ENCODE peak calls at places on chromosomes 12 and 14, in ten cellular contexts. A is LoVo; P is T-helper 1 cell; Z is coronary artery; S is cardiac muscle cell; R is fibroblast of villous mesenchyme; C is RPMI7951; Y is GM23338; I is adipocyte; T is effector CD8-positive, alpha-beta T cell. Q is an unnamed sample.

GRCh38 chr12:131362290-131363211 is 348.3 kb upstream of the SFSWAP start:
- DNase-seq in I (no peak), R (no peak), P (no peak), Y (no peak), C (no peak), A (no peak), T (no peak), Z (peak), S (no peak), Q (no peak)

GRCh38 chr12:53495903-53496751 is 3.1 kb downstream of the MAP3K12 start:
- DNase-seq in R (peak), A (no peak), Z (no peak), Y (peak), I (peak), P (no peak), T (no peak), C (peak), S (peak), Q (peak)

GRCh38 chr12:79020106-79020505 is 155.5 kb downstream of the SYT1 start:
- DNase-seq in C (peak), I (peak), T (no peak), P (no peak), S (no peak), Z (no peak), A (no peak), R (peak), Y (no peak), Q (peak)

GRCh38 chr12:18895946-18896345 is 158.0 kb downstream of the CAPZA3 start:
- DNase-seq in R (peak), A (no peak), T (no peak), P (no peak), S (peak), Z (no peak), Y (peak), C (peak), I (no peak), Q (no peak)

GRCh38 chr12:121573949-121574520 is 6.8 kb downstream of the KDM2B start:
- DNase-seq in S (no peak), Y (no peak), I (no peak), A (no peak), Z (no peak), P (no peak), T (no peak), C (no peak), R (no peak), Q (no peak)

GRCh38 chr14:60658116-60658515 is 8.8 kb upstream of the SIX1 start:
- DNase-seq in C (no peak), Z (no peak), R (no peak), T (no peak), Y (peak), P (no peak), S (no peak), I (no peak), A (no peak), Q (no peak)

GRCh38 chr14:100577986-100578431 is 9.2 kb downstream of the BEGAIN start:
- DNase-seq in T (no peak), Z (no peak), I (no peak), S (no peak), P (no peak), R (no peak), A (no peak), C (no peak), Y (no peak), Q (no peak)

GRCh38 chr12:95269892-95270291 is 52.3 kb downstream of the VEZT start:
- DNase-seq in T (no peak), S (no peak), A (no peak), I (no peak), R (no peak), P (no peak), Z (no peak), Y (no peak), C (no peak), Q (no peak)

GRCh38 chr14:51302319-51303030 is 62.4 kb downstream of the TMX1 start:
- DNase-seq in C (peak), I (peak), A (no peak), S (no peak), Y (no peak), T (no peak), R (peak), Z (no peak), P (no peak), Q (no peak)

GRCh38 chr14:85534435-85534834 is 4.5 kb downstream of the FLRT2 start:
- DNase-seq in T (no peak), P (no peak), C (no peak), Y (peak), S (peak), I (peak), R (peak), Z (no peak), A (no peak), Q (peak)

GRCh38 chr12:111067498-111067897 is 147.1 kb upstream of the MYL2 start:
- DNase-seq in P (no peak), Y (no peak), C (no peak), I (no peak), Z (no peak), R (no peak), A (no peak), S (no peak), T (no peak), Q (no peak)

GRCh38 chr12:449203-449602 is 10.5 kb upstream of the B4GALNT3 start:
- DNase-seq in T (no peak), R (no peak), Z (no peak), S (no peak), Y (no peak), I (no peak), P (no peak), A (no peak), C (no peak), Q (no peak)

GRCh38 chr14:99958380-99958779 is 106.8 kb upstream of the EVL start:
- DNase-seq in P (no peak), Z (no peak), S (no peak), Y (no peak), R (no peak), A (no peak), T (no peak), I (no peak), C (no peak), Q (no peak)

GRCh38 chr14:103896578-103896977 is 31.7 kb upstream of the TDRD9 start:
- DNase-seq in R (no peak), P (no peak), A (no peak), Z (no peak), I (no peak), Y (no peak), C (no peak), S (no peak), T (no peak), Q (no peak)

GRCh38 chr12:58916891-58917570 is 3.3 kb downstream of the LRIG3 start:
- DNase-seq in T (no peak), I (peak), S (no peak), C (peak), R (peak), A (no peak), P (no peak), Y (no peak), Z (no peak), Q (peak)

GRCh38 chr12:6383572-6384498 is at the start of gene LTBR:
- DNase-seq in C (peak), Z (peak), T (peak), Y (peak), P (no peak), A (peak), S (peak), R (peak), I (peak), Q (peak)

GRCh38 chr12:109720152-109720855 is 6.7 kb downstream of the FAM222A start:
- DNase-seq in S (no peak), T (no peak), Z (no peak), Y (no peak), P (no peak), A (no peak), R (no peak), I (no peak), C (no peak), Q (no peak)

GRCh38 chr14:83779266-83779665 is 1750.7 kb upstream of the FLRT2 start:
- DNase-seq in A (no peak), Z (no peak), R (peak), Y (no peak), P (no peak), I (peak), C (peak), T (no peak), S (no peak), Q (peak)

GRCh38 chr12:14716848-14717444 is 20.5 kb upstream of the GUCY2C start:
- DNase-seq in P (peak), A (peak), S (peak), Z (no peak), Y (peak), R (peak), I (peak), C (peak), T (peak), Q (peak)

GRCh38 chr12:86193931-86194330 is 62.3 kb downstream of the MGAT4C start:
- DNase-seq in I (peak), S (no peak), Y (no peak), T (no peak), C (no peak), Z (no peak), P (no peak), A (no peak), R (peak), Q (peak)

GRCh38 chr12:10849425-10849878 is at the start of gene PRR4:
- DNase-seq in I (no peak), R (no peak), P (no peak), T (no peak), C (peak), S (no peak), Y (no peak), A (no peak), Z (no peak), Q (no peak)

GRCh38 chr12:62910549-62911169 is 24.3 kb downstream of the PPM1H start:
- DNase-seq in T (no peak), P (no peak), Z (no peak), R (no peak), Y (no peak), I (no peak), A (no peak), S (peak), C (no peak), Q (no peak)

GRCh38 chr14:71539660-71540285 is 392.5 kb upstream of the RGS6 start:
- DNase-seq in S (peak), R (no peak), Z (no peak), I (peak), Y (no peak), C (no peak), A (no peak), T (no peak), P (no peak), Q (no peak)

GRCh38 chr12:6767592-6768384 is 1.6 kb downstream of the PTMS start:
- DNase-seq in Z (no peak), P (no peak), A (no peak), C (no peak), S (peak), I (peak), T (no peak), R (peak), Y (peak), Q (peak)

GRCh38 chr12:127253797-127254196 is 1013.2 kb upstream of the TMEM132C start:
- DNase-seq in C (no peak), P (no peak), Z (no peak), Y (no peak), R (no peak), A (no peak), I (no peak), S (no peak), T (no peak), Q (no peak)

GRCh38 chr12:131929530-131930456 is 717 bp downstream of the PUS1 start:
- DNase-seq in S (peak), T (no peak), Y (no peak), C (no peak), I (peak), Z (no peak), A (peak), P (no peak), R (no peak), Q (no peak)